ENCODE peak calls at places on chromosomes 6 and 20, in nine cellular contexts. Z, C, O, T, D, L, M, F and W are unnamed samples.

GRCh38 chr6:152160346-152160745 is 352.9 kb downstream of the ESR1 start:
- DNase-seq in Z (no peak), C (no peak), O (no peak), T (no peak), D (no peak), L (no peak), M (no peak), F (no peak), W (no peak)

GRCh38 chr20:44810391-44811149 is at the start of gene RIMS4:
- DNase-seq in Z (no peak), C (peak; percentile 19), O (peak; percentile 61), T (no peak), D (no peak), L (no peak), M (no peak), F (peak; percentile 7), W (no peak)

GRCh38 chr6:13992417-13993055 is 67.8 kb downstream of the RNF182 start:
- DNase-seq in Z (no peak), C (no peak), O (peak; percentile 56), T (peak; percentile 60), D (peak; percentile 89), L (no peak), M (no peak), F (no peak), W (no peak)

GRCh38 chr6:153511896-153512496 is 380.9 kb upstream of the RGS17 start:
- DNase-seq in Z (peak; percentile 1), C (no peak), O (peak; percentile 66), T (no peak), D (peak; percentile 27), L (peak; percentile 60), M (no peak), F (peak; percentile 39), W (peak; percentile 1)

GRCh38 chr20:11894072-11894471 is 23.6 kb upstream of the BTBD3 start:
- DNase-seq in Z (no peak), C (no peak), O (no peak), T (no peak), D (no peak), L (no peak), M (no peak), F (peak; percentile 65), W (no peak)

GRCh38 chr6:31826793-31827285 is 699 bp upstream of the HSPA1B start:
- DNase-seq in Z (peak; percentile 76), C (peak; percentile 58), O (peak; percentile 89), T (peak; percentile 47), D (peak; percentile 90), L (peak; percentile 87), M (no peak), F (no peak), W (no peak)

GRCh38 chr6:30391240-30391639 is 46.3 kb downstream of the RPP21 start:
- DNase-seq in Z (no peak), C (no peak), O (no peak), T (no peak), D (no peak), L (no peak), M (no peak), F (no peak), W (no peak)

GRCh38 chr6:108497883-108498282 is 62.8 kb upstream of the FOXO3 start:
- DNase-seq in Z (no peak), C (peak; percentile 3), O (peak; percentile 43), T (peak; percentile 23), D (peak; percentile 40), L (peak; percentile 79), M (no peak), F (peak; percentile 65), W (no peak)

GRCh38 chr20:44966030-44966961 is at the start of gene STK4:
- DNase-seq in Z (peak; percentile 75), C (peak; percentile 96), O (peak; percentile 96), T (peak; percentile 66), D (peak; percentile 94), L (peak; percentile 89), M (peak; percentile 94), F (peak; percentile 92), W (peak; percentile 76)

GRCh38 chr6:20696676-20697075 is 162.4 kb downstream of the CDKAL1 start:
- DNase-seq in Z (peak; percentile 34), C (no peak), O (peak; percentile 34), T (peak; percentile 90), D (no peak), L (no peak), M (no peak), F (no peak), W (no peak)

GRCh38 chr6:136127856-136128255 is 122.3 kb downstream of the MTFR2 start:
- DNase-seq in Z (no peak), C (no peak), O (no peak), T (no peak), D (no peak), L (no peak), M (no peak), F (no peak), W (peak; percentile 21)